ENCODE peak calls at places on chromosomes 1 and 21, in seven cellular contexts. One of them, this sample, is unnamed.

GRCh38 chr21:29797155-29797554 is 142.6 kb downstream of the GRIK1 start:
- DNase-seq in spleen: no peak
- DNase-seq in IMR-90: no peak
- DNase-seq in body of pancreas: no peak
- DNase-seq in lower leg skin: no peak
- DNase-seq in uterus: no peak
- DNase-seq in H1: no peak
- DNase-seq in this sample: no peak

GRCh38 chr1:9278585-9279153 is 14.0 kb upstream of the SPSB1 start:
- DNase-seq in IMR-90: no peak
- DNase-seq in body of pancreas: no peak
- DNase-seq in spleen: peak
- DNase-seq in H1: no peak
- DNase-seq in lower leg skin: no peak
- DNase-seq in uterus: no peak
- DNase-seq in this sample: no peak

GRCh38 chr1:162690672-162691434 is 58.6 kb downstream of the DDR2 start:
- DNase-seq in body of pancreas: no peak
- DNase-seq in spleen: no peak
- DNase-seq in lower leg skin: peak
- DNase-seq in IMR-90: peak
- DNase-seq in uterus: peak
- DNase-seq in H1: no peak
- DNase-seq in this sample: peak

GRCh38 chr1:46806196-46807020 is 7.6 kb downstream of the CYP4B1 start:
- DNase-seq in lower leg skin: peak
- DNase-seq in H1: no peak
- DNase-seq in body of pancreas: peak
- DNase-seq in spleen: no peak
- DNase-seq in IMR-90: no peak
- DNase-seq in uterus: peak
- DNase-seq in this sample: no peak

GRCh38 chr1:172338295-172338735 is 82.2 kb upstream of the C1orf105 start:
- DNase-seq in spleen: no peak
- DNase-seq in body of pancreas: no peak
- DNase-seq in IMR-90: no peak
- DNase-seq in uterus: no peak
- DNase-seq in lower leg skin: no peak
- DNase-seq in H1: no peak
- DNase-seq in this sample: no peak

GRCh38 chr1:22884806-22885559 is 87.7 kb downstream of the LACTBL1 start:
- DNase-seq in spleen: no peak
- DNase-seq in IMR-90: no peak
- DNase-seq in uterus: no peak
- DNase-seq in lower leg skin: no peak
- DNase-seq in H1: no peak
- DNase-seq in body of pancreas: no peak
- DNase-seq in this sample: no peak

GRCh38 chr1:145837658-145838057 is 7.8 kb upstream of the NUDT17 start:
- DNase-seq in spleen: no peak
- DNase-seq in lower leg skin: no peak
- DNase-seq in uterus: no peak
- DNase-seq in body of pancreas: no peak
- DNase-seq in H1: no peak
- DNase-seq in IMR-90: no peak
- DNase-seq in this sample: no peak

GRCh38 chr1:71804140-71804539 is 478.2 kb downstream of the NEGR1 start:
- DNase-seq in spleen: no peak
- DNase-seq in lower leg skin: no peak
- DNase-seq in body of pancreas: no peak
- DNase-seq in H1: no peak
- DNase-seq in uterus: no peak
- DNase-seq in IMR-90: no peak
- DNase-seq in this sample: no peak

GRCh38 chr21:45303751-45304150 is 16.1 kb upstream of the POFUT2 start:
- DNase-seq in body of pancreas: peak
- DNase-seq in spleen: peak
- DNase-seq in uterus: peak
- DNase-seq in lower leg skin: no peak
- DNase-seq in H1: no peak
- DNase-seq in IMR-90: no peak
- DNase-seq in this sample: no peak

GRCh38 chr1:38571726-38572125 is 287.8 kb downstream of the RRAGC start:
- DNase-seq in lower leg skin: no peak
- DNase-seq in IMR-90: no peak
- DNase-seq in uterus: peak
- DNase-seq in spleen: no peak
- DNase-seq in H1: no peak
- DNase-seq in body of pancreas: no peak
- DNase-seq in this sample: no peak

GRCh38 chr1:8026976-8027747 is 1.1 kb upstream of the ERRFI1 start:
- DNase-seq in IMR-90: peak
- DNase-seq in lower leg skin: no peak
- DNase-seq in H1: no peak
- DNase-seq in spleen: no peak
- DNase-seq in body of pancreas: peak
- DNase-seq in uterus: peak
- DNase-seq in this sample: no peak

GRCh38 chr1:170664828-170665617 is 1.1 kb downstream of the PRRX1 start:
- DNase-seq in H1: no peak
- DNase-seq in lower leg skin: no peak
- DNase-seq in uterus: peak
- DNase-seq in spleen: no peak
- DNase-seq in body of pancreas: peak
- DNase-seq in IMR-90: peak
- DNase-seq in this sample: no peak

GRCh38 chr1:19765623-19766022 is 34.1 kb downstream of the TMCO4 start:
- DNase-seq in body of pancreas: no peak
- DNase-seq in H1: no peak
- DNase-seq in spleen: no peak
- DNase-seq in lower leg skin: no peak
- DNase-seq in uterus: no peak
- DNase-seq in IMR-90: peak
- DNase-seq in this sample: no peak

GRCh38 chr1:109241841-109242301 is 7.5 kb upstream of the CELSR2 start:
- DNase-seq in spleen: no peak
- DNase-seq in body of pancreas: no peak
- DNase-seq in lower leg skin: peak
- DNase-seq in IMR-90: no peak
- DNase-seq in H1: no peak
- DNase-seq in uterus: no peak
- DNase-seq in this sample: no peak

GRCh38 chr1:19448491-19449439 is 36.6 kb downstream of the CAPZB start:
- DNase-seq in body of pancreas: no peak
- DNase-seq in uterus: peak
- DNase-seq in lower leg skin: peak
- DNase-seq in IMR-90: peak
- DNase-seq in spleen: peak
- DNase-seq in H1: no peak
- DNase-seq in this sample: no peak

GRCh38 chr1:153990468-153991150 is at the start of gene RPS27:
- DNase-seq in spleen: peak
- DNase-seq in body of pancreas: peak
- DNase-seq in IMR-90: peak
- DNase-seq in lower leg skin: peak
- DNase-seq in H1: peak
- DNase-seq in uterus: peak
- DNase-seq in this sample: peak

GRCh38 chr1:153987621-153988020 is 1.5 kb upstream of the RAB13 start:
- DNase-seq in body of pancreas: no peak
- DNase-seq in lower leg skin: no peak
- DNase-seq in IMR-90: no peak
- DNase-seq in spleen: no peak
- DNase-seq in uterus: no peak
- DNase-seq in H1: no peak
- DNase-seq in this sample: no peak

GRCh38 chr1:153995640-153996039 is 5.1 kb downstream of the RPS27 start:
- DNase-seq in uterus: no peak
- DNase-seq in lower leg skin: no peak
- DNase-seq in body of pancreas: no peak
- DNase-seq in spleen: no peak
- DNase-seq in H1: no peak
- DNase-seq in IMR-90: no peak
- DNase-seq in this sample: no peak

GRCh38 chr1:153991151-153991472 is 550 bp downstream of the RPS27 start:
- DNase-seq in lower leg skin: no peak
- DNase-seq in H1: no peak
- DNase-seq in body of pancreas: no peak
- DNase-seq in IMR-90: no peak
- DNase-seq in uterus: no peak
- DNase-seq in spleen: no peak
- DNase-seq in this sample: no peak

GRCh38 chr1:153991806-153992205 is 1.2 kb downstream of the RPS27 start:
- DNase-seq in uterus: no peak
- DNase-seq in body of pancreas: no peak
- DNase-seq in spleen: no peak
- DNase-seq in H1: no peak
- DNase-seq in lower leg skin: no peak
- DNase-seq in IMR-90: no peak
- DNase-seq in this sample: no peak
- TF ChIP-seq POLR2A in uterus: no peak
- TF ChIP-seq POLR2A in body of pancreas: no peak
- TF ChIP-seq POLR2A in spleen: no peak
- TF ChIP-seq POLR2A in H1: no peak
- TF ChIP-seq POLR2A in lower leg skin: no peak
- TF ChIP-seq POLR2A in IMR-90: no peak
- TF ChIP-seq POLR2A in this sample: no peak

GRCh38 chr1:41622859-41623732 is 138.6 kb upstream of the EDN2 start:
- DNase-seq in spleen: no peak
- DNase-seq in uterus: no peak
- DNase-seq in IMR-90: peak
- DNase-seq in lower leg skin: no peak
- DNase-seq in body of pancreas: no peak
- DNase-seq in H1: peak
- DNase-seq in this sample: peak
- H3K4me3 ChIP-seq in spleen: no peak
- H3K4me3 ChIP-seq in uterus: no peak
- H3K4me3 ChIP-seq in IMR-90: no peak
- H3K4me3 ChIP-seq in lower leg skin: no peak
- H3K4me3 ChIP-seq in body of pancreas: no peak
- H3K4me3 ChIP-seq in H1: no peak
- H3K4me3 ChIP-seq in this sample: no peak

DNA sequence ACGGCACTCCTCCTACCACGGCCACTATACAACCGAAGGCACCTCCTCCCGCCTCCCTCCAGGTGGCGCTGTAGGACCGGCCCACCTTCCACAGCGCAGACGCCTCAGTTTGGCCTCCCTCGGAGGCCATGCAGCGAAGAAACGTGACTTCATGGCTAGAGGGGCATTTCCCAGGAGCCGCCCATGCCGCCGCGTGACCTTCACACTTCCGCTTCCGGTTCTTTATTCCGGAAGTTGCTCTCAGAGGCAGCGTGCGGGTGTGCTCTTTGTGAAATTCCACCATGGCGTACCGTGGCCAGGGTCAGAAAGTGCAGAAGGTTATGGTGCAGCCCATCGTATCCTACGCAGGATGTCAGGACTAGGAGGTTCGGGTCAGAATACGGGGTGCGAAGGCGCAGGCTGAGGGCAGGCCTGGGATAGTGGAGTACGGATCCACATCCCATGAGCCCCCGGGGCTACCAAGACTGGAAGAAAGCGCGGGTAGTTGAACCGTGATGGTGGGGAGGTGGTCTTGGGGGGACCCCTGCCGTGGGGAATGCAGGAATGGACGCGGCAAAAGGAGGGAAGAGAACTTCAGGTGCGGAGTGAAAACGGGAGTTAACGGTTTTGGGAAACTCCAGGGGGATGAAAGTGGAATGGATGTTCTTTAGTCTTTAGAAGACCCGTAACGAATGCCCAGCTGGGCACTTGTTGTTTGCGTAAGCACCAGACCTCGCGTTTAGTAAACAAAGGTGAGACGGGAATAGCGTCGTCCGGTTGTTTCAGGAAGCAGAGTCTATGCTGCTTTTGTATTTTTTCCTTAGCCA is at the start of gene SNRPE:
- DNase-seq in IMR-90: peak
- DNase-seq in H1: peak
- DNase-seq in lower leg skin: peak
- DNase-seq in spleen: peak
- DNase-seq in body of pancreas: peak
- DNase-seq in uterus: peak
- DNase-seq in this sample: peak
- TF ChIP-seq POLR2A in IMR-90: peak
- TF ChIP-seq POLR2A in H1: peak
- TF ChIP-seq POLR2A in lower leg skin: no peak
- TF ChIP-seq POLR2A in spleen: no peak
- TF ChIP-seq POLR2A in body of pancreas: peak
- TF ChIP-seq POLR2A in uterus: peak
- TF ChIP-seq POLR2A in this sample: peak

GRCh38 chr1:43522776-43523480 is 7.8 kb upstream of the PTPRF start:
- DNase-seq in IMR-90: peak
- DNase-seq in uterus: no peak
- DNase-seq in body of pancreas: no peak
- DNase-seq in spleen: no peak
- DNase-seq in H1: no peak
- DNase-seq in lower leg skin: no peak
- DNase-seq in this sample: peak

GRCh38 chr1:43522431-43522775 is 8.3 kb upstream of the PTPRF start:
- DNase-seq in H1: no peak
- DNase-seq in IMR-90: no peak
- DNase-seq in uterus: no peak
- DNase-seq in spleen: no peak
- DNase-seq in lower leg skin: peak
- DNase-seq in body of pancreas: no peak
- DNase-seq in this sample: no peak

GRCh38 chr1:43520100-43520828 is 10.4 kb upstream of the PTPRF start:
- DNase-seq in spleen: no peak
- DNase-seq in IMR-90: no peak
- DNase-seq in H1: no peak
- DNase-seq in lower leg skin: peak
- DNase-seq in body of pancreas: no peak
- DNase-seq in uterus: no peak
- DNase-seq in this sample: no peak

GRCh38 chr1:43521078-43521477 is 9.6 kb upstream of the PTPRF start:
- DNase-seq in H1: no peak
- DNase-seq in body of pancreas: no peak
- DNase-seq in IMR-90: no peak
- DNase-seq in spleen: peak
- DNase-seq in lower leg skin: peak
- DNase-seq in uterus: no peak
- DNase-seq in this sample: no peak

DNA sequence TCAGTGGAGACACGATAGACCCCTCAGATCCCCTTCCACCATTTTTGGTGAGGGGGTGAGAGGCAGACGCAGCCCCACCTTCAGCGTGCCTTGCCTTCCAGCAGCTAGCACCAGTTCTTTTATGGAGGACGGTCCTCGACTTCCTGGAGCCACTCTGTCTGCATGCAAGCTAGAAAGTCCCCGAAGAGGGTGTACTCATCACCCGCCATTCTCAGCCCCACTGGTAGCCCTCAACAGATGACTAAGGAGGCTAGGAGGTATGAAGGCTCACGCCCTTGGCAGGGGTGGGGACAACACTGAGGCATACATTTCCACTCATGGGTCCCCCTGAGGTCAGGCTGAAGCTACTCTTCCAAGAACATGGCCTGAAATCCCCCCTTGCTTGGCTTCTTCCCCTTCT is 9.0 kb upstream of the PTPRF start:
- DNase-seq in uterus: no peak
- DNase-seq in spleen: peak
- DNase-seq in lower leg skin: peak
- DNase-seq in H1: no peak
- DNase-seq in IMR-90: no peak
- DNase-seq in body of pancreas: no peak
- DNase-seq in this sample: peak
- H3K4me3 ChIP-seq in uterus: no peak
- H3K4me3 ChIP-seq in spleen: no peak
- H3K4me3 ChIP-seq in lower leg skin: no peak
- H3K4me3 ChIP-seq in H1: no peak
- H3K4me3 ChIP-seq in IMR-90: no peak
- H3K4me3 ChIP-seq in body of pancreas: no peak
- H3K4me3 ChIP-seq in this sample: no peak